ENCODE peak calls at places on chromosomes 6 and 20, in seven cellular contexts. T, K, P, U, E, I and F are unnamed samples.

GRCh38 chr6:13462380-13463326 is 24.7 kb downstream of the GFOD1 start:
- DNase-seq in P (no peak), T (no peak), I (no peak), K (no peak), U (no peak), E (no peak), F (no peak)

GRCh38 chr6:109491207-109491938 is 8.4 kb upstream of the ZBTB24 start:
- DNase-seq in E (no peak), P (no peak), U (no peak), I (no peak), T (no peak), K (no peak), F (peak)

GRCh38 chr6:9532621-9533557 is 882.0 kb downstream of the TFAP2A start:
- DNase-seq in E (no peak), P (no peak), U (no peak), K (no peak), T (no peak), I (no peak), F (no peak)

GRCh38 chr6:104705095-104705707 is 154.5 kb downstream of the HACE1 start:
- DNase-seq in U (no peak), T (peak), K (peak), I (no peak), P (peak), E (peak), F (peak)

GRCh38 chr20:17684077-17684888 is 2.2 kb upstream of the RRBP1 start:
- DNase-seq in I (no peak), T (no peak), K (no peak), U (no peak), E (no peak), P (no peak), F (no peak)

GRCh38 chr6:113385020-113385431 is 472.1 kb upstream of the MARCKS start:
- DNase-seq in K (no peak), T (no peak), P (no peak), I (no peak), E (peak), U (no peak), F (no peak)

GRCh38 chr20:9119776-9120175 is 50.9 kb downstream of the PLCB4 start:
- DNase-seq in I (no peak), U (peak), K (peak), E (no peak), P (no peak), T (no peak), F (no peak)

GRCh38 chr6:15538766-15539165 is 124.1 kb downstream of the DTNBP1 start:
- DNase-seq in K (no peak), T (no peak), P (no peak), U (no peak), E (no peak), I (no peak), F (no peak)

GRCh38 chr6:110180228-110181008 is at the start of gene CDC40:
- DNase-seq in T (peak), E (no peak), P (no peak), I (no peak), U (peak), K (peak), F (no peak)

DNA sequence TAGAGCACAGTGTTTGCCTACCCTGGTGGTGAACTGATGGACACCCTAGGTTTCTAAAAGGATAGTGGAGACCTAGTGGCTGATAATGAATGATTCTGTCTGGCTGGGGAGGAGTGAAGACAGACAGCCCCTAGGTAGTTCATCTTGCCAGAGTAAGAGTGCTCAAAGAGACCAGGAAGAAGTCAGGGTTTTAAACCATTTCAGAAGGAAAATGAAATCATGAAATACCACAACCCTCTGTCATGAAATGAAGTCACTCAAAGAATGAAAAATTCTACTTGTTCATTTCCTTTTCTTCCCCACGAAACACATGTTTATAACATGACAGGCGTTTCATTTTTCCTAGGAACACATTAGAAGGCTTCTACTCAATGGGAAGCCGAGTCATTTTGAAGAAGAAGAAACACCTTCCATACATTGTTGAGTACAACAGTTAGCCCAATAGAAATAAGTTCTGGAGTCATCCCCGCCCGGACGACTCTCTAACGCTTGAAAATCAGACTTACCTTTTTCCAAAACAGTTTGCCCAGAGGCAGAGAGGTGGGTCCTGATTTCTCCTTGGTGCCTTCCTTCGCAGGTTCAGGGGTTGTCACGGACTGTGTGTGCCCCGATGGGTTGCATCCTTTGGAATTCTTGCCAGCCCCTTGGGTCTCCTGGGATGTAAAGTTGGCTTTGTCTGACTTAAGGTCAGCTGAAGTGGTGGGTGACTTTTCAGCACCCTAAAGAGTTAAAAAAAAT is 85.4 kb downstream of the BCAS1 start:
- DNase-seq in T (no peak), E (no peak), U (no peak), K (no peak), I (no peak), P (no peak), F (no peak)
- H3K4me3 ChIP-seq in T (no peak), E (no peak), U (no peak), K (no peak), I (no peak), P (no peak), F (no peak)

GRCh38 chr6:141483561-141484061 is 649.1 kb upstream of the GJE1 start:
- DNase-seq in I (peak), K (peak), E (peak), U (peak), P (peak), T (no peak), F (peak)
- H3K4me3 ChIP-seq in I (peak), K (peak), E (peak), U (no peak), P (peak), T (peak), F (peak)

GRCh38 chr20:59028812-59029211 is 3.3 kb downstream of the ATP5F1E start:
- DNase-seq in U (no peak), T (no peak), K (no peak), P (no peak), I (no peak), E (peak), F (no peak)
- H3K4me3 ChIP-seq in U (no peak), T (no peak), K (peak), P (peak), I (peak), E (peak), F (peak)

GRCh38 chr20:21090112-21090737 is 15.9 kb downstream of the LINC00237 start:
- DNase-seq in T (no peak), P (no peak), U (no peak), E (no peak), I (no peak), K (no peak), F (no peak)
- H3K4me3 ChIP-seq in T (no peak), P (no peak), U (no peak), E (no peak), I (no peak), K (no peak), F (no peak)

DNA sequence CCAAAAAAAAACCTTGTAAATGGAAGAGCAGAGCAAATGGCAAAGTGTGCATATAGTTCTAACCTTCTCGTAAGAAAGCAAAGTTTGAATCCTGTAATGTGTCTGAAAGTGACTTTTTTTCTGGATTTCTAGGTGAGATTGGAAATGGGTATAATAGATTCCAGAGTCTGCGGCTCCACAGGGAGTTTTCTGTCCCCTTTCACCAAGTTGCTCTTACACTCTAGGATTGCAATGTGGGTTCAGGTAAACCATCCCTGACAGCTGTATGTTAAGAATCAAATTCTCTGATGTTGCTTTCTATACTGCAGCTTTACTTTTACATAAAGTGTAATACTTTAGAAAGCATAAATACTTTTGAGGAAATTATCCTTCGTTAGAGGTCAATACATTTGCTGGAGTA is 260.1 kb downstream of the PRL start:
- DNase-seq in T (no peak), U (no peak), I (no peak), K (no peak), E (no peak), P (no peak), F (no peak)
- H3K4me3 ChIP-seq in T (no peak), U (no peak), I (no peak), K (no peak), E (no peak), P (no peak), F (no peak)